ENCODE peak calls at places on chromosomes 7 and 10, in four cellular contexts. One of them, this sample, is unnamed.

GRCh38 chr10:125779403-125780327 is 4.0 kb upstream of the MMP21 start:
- DNase-seq in left ventricle myocardium superior: no peak
- DNase-seq in fibroblast of lung: no peak
- DNase-seq in progenitor cell of endocrine pancreas: no peak
- DNase-seq in this sample: no peak

GRCh38 chr10:819326-819725 is 112.2 kb downstream of the LARP4B start:
- DNase-seq in left ventricle myocardium superior: no peak
- DNase-seq in fibroblast of lung: peak; percentile 83
- DNase-seq in progenitor cell of endocrine pancreas: no peak
- DNase-seq in this sample: no peak

GRCh38 chr7:127885843-127886242 is 145.4 kb downstream of the LRRC4 start:
- DNase-seq in left ventricle myocardium superior: peak; percentile 35
- DNase-seq in fibroblast of lung: peak; percentile 85
- DNase-seq in progenitor cell of endocrine pancreas: no peak
- DNase-seq in this sample: peak; percentile 45

GRCh38 chr7:71486856-71487628 is 355.1 kb downstream of the GALNT17 start:
- DNase-seq in left ventricle myocardium superior: peak; percentile 50
- DNase-seq in fibroblast of lung: peak; percentile 79
- DNase-seq in progenitor cell of endocrine pancreas: no peak
- DNase-seq in this sample: no peak

GRCh38 chr10:133143200-133143533 is 16.9 kb upstream of the KNDC1 start:
- DNase-seq in left ventricle myocardium superior: peak; percentile 18
- DNase-seq in fibroblast of lung: no peak
- DNase-seq in progenitor cell of endocrine pancreas: no peak
- DNase-seq in this sample: no peak

GRCh38 chr7:132614428-132615076 is 38.3 kb upstream of the PLXNA4 start:
- DNase-seq in left ventricle myocardium superior: peak; percentile 68
- DNase-seq in fibroblast of lung: peak; percentile 25
- DNase-seq in progenitor cell of endocrine pancreas: no peak
- DNase-seq in this sample: peak; percentile 57

GRCh38 chr10:5184987-5185386 is at the start of gene AKR1C8:
- DNase-seq in left ventricle myocardium superior: no peak
- DNase-seq in fibroblast of lung: no peak
- DNase-seq in progenitor cell of endocrine pancreas: no peak
- DNase-seq in this sample: no peak

GRCh38 chr7:141593134-141593533 is 41.9 kb downstream of the AGK start:
- DNase-seq in left ventricle myocardium superior: no peak
- DNase-seq in fibroblast of lung: peak; percentile 86
- DNase-seq in progenitor cell of endocrine pancreas: no peak
- DNase-seq in this sample: no peak

GRCh38 chr10:102072867-102073527 is 7.8 kb downstream of the HPS6 start:
- DNase-seq in left ventricle myocardium superior: peak; percentile 80
- DNase-seq in fibroblast of lung: peak; percentile 59
- DNase-seq in progenitor cell of endocrine pancreas: peak; percentile 67
- DNase-seq in this sample: peak; percentile 86

GRCh38 chr7:137970263-137970975 is 31.5 kb downstream of the CREB3L2 start:
- DNase-seq in left ventricle myocardium superior: peak; percentile 73
- DNase-seq in fibroblast of lung: peak; percentile 96
- DNase-seq in progenitor cell of endocrine pancreas: no peak
- DNase-seq in this sample: peak; percentile 56

GRCh38 chr7:133830081-133830480 is 297.1 kb upstream of the LRGUK start:
- DNase-seq in left ventricle myocardium superior: no peak
- DNase-seq in fibroblast of lung: no peak
- DNase-seq in progenitor cell of endocrine pancreas: no peak
- DNase-seq in this sample: no peak

GRCh38 chr10:86366033-86366901 is at the start of gene GRID1:
- DNase-seq in left ventricle myocardium superior: peak; percentile 63
- DNase-seq in fibroblast of lung: peak; percentile 17
- DNase-seq in progenitor cell of endocrine pancreas: peak; percentile 31
- DNase-seq in this sample: peak; percentile 69

GRCh38 chr10:35739998-35740397 is 97.9 kb upstream of the FZD8 start:
- DNase-seq in left ventricle myocardium superior: no peak
- DNase-seq in fibroblast of lung: peak; percentile 59
- DNase-seq in progenitor cell of endocrine pancreas: no peak
- DNase-seq in this sample: no peak

GRCh38 chr10:72736176-72736795 is 44.3 kb downstream of the MCU start:
- DNase-seq in left ventricle myocardium superior: no peak
- DNase-seq in fibroblast of lung: peak; percentile 35
- DNase-seq in progenitor cell of endocrine pancreas: no peak
- DNase-seq in this sample: no peak

GRCh38 chr10:91287276-91287675 is 66.8 kb downstream of the PCGF5 start:
- DNase-seq in left ventricle myocardium superior: no peak
- DNase-seq in fibroblast of lung: peak; percentile 14
- DNase-seq in progenitor cell of endocrine pancreas: no peak
- DNase-seq in this sample: no peak

GRCh38 chr7:85103352-85103751 is 83.5 kb downstream of the SEMA3D start:
- DNase-seq in left ventricle myocardium superior: peak; percentile 26
- DNase-seq in fibroblast of lung: peak; percentile 25
- DNase-seq in progenitor cell of endocrine pancreas: no peak
- DNase-seq in this sample: peak; percentile 63

GRCh38 chr10:43322769-43323168 is 48.7 kb upstream of the FXYD4 start:
- DNase-seq in left ventricle myocardium superior: peak; percentile 92
- DNase-seq in fibroblast of lung: peak; percentile 73
- DNase-seq in progenitor cell of endocrine pancreas: peak; percentile 94
- DNase-seq in this sample: peak; percentile 94

GRCh38 chr10:60521974-60522405 is 132.3 kb upstream of the ANK3 start:
- DNase-seq in left ventricle myocardium superior: no peak
- DNase-seq in fibroblast of lung: peak; percentile 98
- DNase-seq in progenitor cell of endocrine pancreas: peak; percentile 11
- DNase-seq in this sample: no peak

GRCh38 chr10:7027913-7028808 is 382.7 kb downstream of the SFMBT2 start:
- DNase-seq in left ventricle myocardium superior: no peak
- DNase-seq in fibroblast of lung: peak; percentile 69
- DNase-seq in progenitor cell of endocrine pancreas: no peak
- DNase-seq in this sample: no peak

GRCh38 chr7:95441042-95441823 is 6.4 kb upstream of the PON2 start:
- DNase-seq in left ventricle myocardium superior: no peak
- DNase-seq in fibroblast of lung: peak; percentile 58
- DNase-seq in progenitor cell of endocrine pancreas: no peak
- DNase-seq in this sample: no peak

GRCh38 chr7:118194571-118194970 is 10.6 kb downstream of the LSM8 start:
- DNase-seq in left ventricle myocardium superior: no peak
- DNase-seq in fibroblast of lung: no peak
- DNase-seq in progenitor cell of endocrine pancreas: no peak
- DNase-seq in this sample: no peak

GRCh38 chr7:149569726-149570422 is 72.3 kb upstream of the ZNF746 start:
- DNase-seq in left ventricle myocardium superior: no peak
- DNase-seq in fibroblast of lung: no peak
- DNase-seq in progenitor cell of endocrine pancreas: no peak
- DNase-seq in this sample: no peak

GRCh38 chr10:32269343-32270100 is 77.4 kb downstream of the EPC1 start:
- DNase-seq in left ventricle myocardium superior: no peak
- DNase-seq in fibroblast of lung: no peak
- DNase-seq in progenitor cell of endocrine pancreas: no peak
- DNase-seq in this sample: no peak

GRCh38 chr10:47278720-47279119 is 21.3 kb upstream of the GDF10 start:
- DNase-seq in left ventricle myocardium superior: no peak
- DNase-seq in fibroblast of lung: no peak
- DNase-seq in progenitor cell of endocrine pancreas: no peak
- DNase-seq in this sample: no peak

GRCh38 chr10:28975891-28976471 is 298.7 kb downstream of the BAMBI start:
- DNase-seq in left ventricle myocardium superior: no peak
- DNase-seq in fibroblast of lung: peak; percentile 90
- DNase-seq in progenitor cell of endocrine pancreas: no peak
- DNase-seq in this sample: peak; percentile 29

GRCh38 chr10:125916977-125917376 is 20.6 kb downstream of the FANK1 start:
- DNase-seq in left ventricle myocardium superior: no peak
- DNase-seq in fibroblast of lung: no peak
- DNase-seq in progenitor cell of endocrine pancreas: no peak
- DNase-seq in this sample: no peak

GRCh38 chr10:87622290-87623004 is 37.2 kb upstream of the PAPSS2 start:
- DNase-seq in left ventricle myocardium superior: no peak
- DNase-seq in fibroblast of lung: no peak
- DNase-seq in progenitor cell of endocrine pancreas: no peak
- DNase-seq in this sample: no peak

GRCh38 chr10:31683682-31684081 is 244.9 kb downstream of the ARHGAP12 start:
- DNase-seq in left ventricle myocardium superior: no peak
- DNase-seq in fibroblast of lung: no peak
- DNase-seq in progenitor cell of endocrine pancreas: no peak
- DNase-seq in this sample: no peak

GRCh38 chr10:22655312-22655973 is 58.9 kb downstream of the PIP4K2A start:
- DNase-seq in left ventricle myocardium superior: no peak
- DNase-seq in fibroblast of lung: peak; percentile 55
- DNase-seq in progenitor cell of endocrine pancreas: no peak
- DNase-seq in this sample: no peak

GRCh38 chr10:3622845-3623621 is 162.0 kb downstream of the KLF6 start:
- DNase-seq in left ventricle myocardium superior: no peak
- DNase-seq in fibroblast of lung: peak; percentile 61
- DNase-seq in progenitor cell of endocrine pancreas: no peak
- DNase-seq in this sample: no peak

This sample was measured in right cardiac atrium.